ENCODE peak calls at places on chromosomes 12 and 14, in ten cellular contexts. U is NT2/D1, F is A673, T is astrocyte, K is psoas muscle, Y is mucosa of descending colon, B is IMR-90, G is tibial artery, O is fibroblast of lung, P is GM23248. V is an unnamed sample. For H3K4me1 and H3K9me3, the result is how much of the 10 kb centered on the place peaks cover.

GRCh38 chr14:59161571-59162175 is 26.8 kb upstream of the DAAM1 start:
- DNase-seq in U (no peak), F (peak), T (peak), K (no peak), Y (no peak), B (peak), G (peak), O (peak), P (peak), V (no peak)

GRCh38 chr12:7017870-7018349 is 366 bp downstream of the LPCAT3 start:
- DNase-seq in U (peak), F (peak), T (no peak), K (no peak), Y (no peak), B (peak), G (no peak), O (no peak), P (no peak), V (no peak)

GRCh38 chr12:19005257-19005801 is 124.2 kb upstream of the PLEKHA5 start:
- DNase-seq in U (no peak), F (no peak), T (no peak), K (no peak), Y (no peak), B (no peak), G (no peak), O (no peak), P (no peak), V (no peak)

GRCh38 chr12:120368789-120369475 is at the start of gene MSI1:
- DNase-seq in U (no peak), F (no peak), T (no peak), K (no peak), Y (no peak), B (no peak), G (no peak), O (no peak), P (peak), V (no peak)

GRCh38 chr14:86654558-86655184 is 1124.7 kb downstream of the FLRT2 start:
- DNase-seq in U (peak), F (peak), T (no peak), K (no peak), Y (no peak), B (peak), G (peak), O (peak), P (peak), V (no peak)

GRCh38 chr14:102823546-102823945 is 46.3 kb downstream of the TRAF3 start:
- DNase-seq in U (no peak), F (no peak), T (no peak), K (no peak), Y (no peak), B (no peak), G (no peak), O (no peak), P (no peak), V (no peak)

GRCh38 chr12:92170050-92170449 is 24.4 kb upstream of the BTG1 start:
- DNase-seq in U (no peak), F (no peak), T (no peak), K (no peak), Y (no peak), B (no peak), G (no peak), O (no peak), P (no peak), V (no peak)

GRCh38 chr14:79443602-79444001 is 767.7 kb downstream of the DIO2 start:
- DNase-seq in U (no peak), F (no peak), T (peak), K (no peak), Y (no peak), B (peak), G (no peak), O (peak), P (no peak), V (no peak)

GRCh38 chr14:39430762-39431415 is 1.3 kb downstream of the FBXO33 start:
- DNase-seq in U (no peak), F (peak), T (no peak), K (no peak), Y (peak), B (peak), G (no peak), O (peak), P (peak), V (no peak)

GRCh38 chr12:14843425-14843887 is at the start of gene ART4:
- DNase-seq in U (no peak), F (no peak), T (no peak), K (peak), Y (no peak), B (no peak), G (peak), O (no peak), P (no peak), V (no peak)

GRCh38 chr14:102437997-102438922 is 71.3 kb downstream of the ANKRD9 start:
- DNase-seq in U (peak), F (peak), T (peak), K (peak), Y (peak), B (peak), G (peak), O (peak), P (peak), V (peak)

GRCh38 chr14:23722675-23723074 is 86.5 kb downstream of the DHRS2 start:
- DNase-seq in U (no peak), F (no peak), T (no peak), K (no peak), Y (no peak), B (no peak), G (no peak), O (no peak), P (no peak), V (no peak)

GRCh38 chr14:62694075-62694474 is 351.2 kb downstream of the KCNH5 start:
- DNase-seq in U (no peak), F (no peak), T (peak), K (no peak), Y (no peak), B (peak), G (no peak), O (peak), P (no peak), V (no peak)

GRCh38 chr12:30979371-30980259 is 53.1 kb downstream of the TSPAN11 start:
- DNase-seq in U (no peak), F (peak), T (no peak), K (no peak), Y (no peak), B (no peak), G (no peak), O (peak), P (peak), V (no peak)

GRCh38 chr12:43891856-43892574 is 56.1 kb downstream of the TMEM117 start:
- DNase-seq in U (no peak), F (no peak), T (no peak), K (no peak), Y (no peak), B (peak), G (no peak), O (no peak), P (no peak), V (no peak)

GRCh38 chr12:51388066-51388799 is 3.0 kb downstream of the GALNT6 start:
- DNase-seq in U (peak), F (peak), T (peak), K (no peak), Y (no peak), B (peak), G (peak), O (peak), P (peak), V (no peak)

GRCh38 chr12:48775299-48775698 is 13.6 kb downstream of the ADCY6 start:
- DNase-seq in U (no peak), F (no peak), T (no peak), K (no peak), Y (no peak), B (no peak), G (no peak), O (no peak), P (no peak), V (no peak)

GRCh38 chr14:65164068-65164824 is 61.9 kb upstream of the MAX start:
- DNase-seq in U (no peak), F (peak), T (no peak), K (no peak), Y (no peak), B (peak), G (no peak), O (no peak), P (peak), V (no peak)

GRCh38 chr12:117486840-117487659 is 125.6 kb upstream of the NOS1 start:
- DNase-seq in U (no peak), F (no peak), T (peak), K (peak), Y (no peak), B (no peak), G (peak), O (peak), P (peak), V (peak)

GRCh38 chr14:81137316-81137715 is 83.4 kb downstream of the GTF2A1 start:
- DNase-seq in U (no peak), F (peak), T (peak), K (no peak), Y (no peak), B (peak), G (no peak), O (peak), P (peak), V (no peak)

DNA sequence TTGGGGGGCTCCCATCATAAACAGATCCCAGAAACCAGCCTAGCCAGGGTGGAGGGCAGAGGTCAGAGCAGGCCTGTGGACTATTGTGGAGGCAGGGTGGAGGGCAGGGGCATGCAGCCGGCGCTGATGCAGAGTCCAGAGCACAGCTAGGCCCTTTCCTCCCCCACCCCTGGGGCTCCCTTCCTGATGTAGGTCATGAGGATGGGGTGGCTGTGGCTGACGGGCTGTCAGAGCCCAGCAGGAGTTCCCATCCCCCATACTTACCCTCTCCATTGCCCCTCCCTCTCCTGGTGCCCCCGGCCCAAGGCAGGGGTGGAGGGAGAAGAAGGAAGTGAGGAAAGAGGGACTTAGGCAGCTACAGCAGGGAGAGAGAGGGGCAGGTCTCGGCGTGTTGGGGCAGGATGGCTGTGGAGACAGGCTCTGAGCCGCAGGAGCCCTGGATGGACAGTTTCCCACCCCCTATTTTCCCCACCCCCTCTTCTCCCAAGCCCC is 5.7 kb upstream of the ZNF385A start:
- DNase-seq in U (no peak), F (no peak), T (no peak), K (no peak), Y (no peak), B (no peak), G (no peak), O (no peak), P (no peak), V (no peak)
- H3K4me3 ChIP-seq in U (peak), F (peak), T (no peak), K (no peak), Y (no peak), B (no peak), G (no peak), O (no peak), P (no peak), V (no peak)

DNA sequence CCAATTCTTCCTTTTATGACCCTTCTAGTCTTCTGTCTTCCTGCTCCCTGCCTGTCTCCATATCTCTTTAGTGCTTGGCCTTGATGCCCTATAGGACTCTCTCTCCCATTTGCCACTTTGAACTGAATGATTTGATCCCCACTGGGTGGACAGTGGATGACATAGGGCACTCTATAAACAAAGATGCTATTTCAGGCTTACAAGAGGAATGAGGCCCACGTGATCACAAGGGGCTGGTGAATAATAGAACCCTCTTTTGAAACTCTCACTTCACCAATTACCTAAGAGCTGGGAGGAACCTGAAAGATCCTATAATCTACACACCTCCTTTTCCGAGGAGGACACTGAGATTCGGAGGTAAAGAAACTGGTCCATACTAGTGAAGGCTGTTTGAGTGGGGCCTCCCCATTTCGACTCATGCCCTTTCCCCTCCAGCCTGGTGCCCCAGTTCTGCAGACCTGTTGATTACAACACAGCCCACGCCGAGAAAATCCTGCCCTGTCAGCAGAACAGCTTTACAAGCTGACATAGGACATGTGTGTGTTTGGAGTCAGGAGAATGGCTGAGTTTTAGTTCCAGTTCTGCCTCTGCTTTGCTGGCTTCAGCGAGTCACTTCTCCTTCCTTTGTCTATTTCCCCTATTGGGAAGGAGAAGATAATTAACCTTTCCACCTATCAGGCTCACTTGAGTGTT is 400.3 kb downstream of the ZFP36L1 start:
- DNase-seq in U (no peak), F (no peak), T (no peak), K (peak), Y (peak), B (no peak), G (peak), O (no peak), P (no peak), V (no peak)
- H3K4me1 ChIP-seq in U (under half), F (under half), T (under half), K (under half), Y (under half), B (under half), G (half or more), O (under half), P (half or more), V (half or more)

GRCh38 chr14:82533351-82533750 is 999.7 kb upstream of the SEL1L start:
- DNase-seq in U (no peak), F (no peak), T (no peak), K (no peak), Y (no peak), B (no peak), G (no peak), O (no peak), P (no peak), V (no peak)
- H3K9me3 ChIP-seq in U (under half), F (under half), T (under half), K (under half), Y (under half), B (under half), G (under half), O (under half), P (under half), V (under half)

GRCh38 chr12:114687802-114688201 is 3.8 kb upstream of the TBX3 start:
- DNase-seq in U (no peak), F (no peak), T (no peak), K (no peak), Y (no peak), B (no peak), G (no peak), O (no peak), P (no peak), V (no peak)

GRCh38 chr12:114687269-114687605 is 3.3 kb upstream of the TBX3 start:
- DNase-seq in U (no peak), F (no peak), T (no peak), K (no peak), Y (no peak), B (no peak), G (no peak), O (no peak), P (no peak), V (no peak)

GRCh38 chr12:114686421-114687268 is 2.7 kb upstream of the TBX3 start:
- DNase-seq in U (no peak), F (no peak), T (no peak), K (no peak), Y (no peak), B (no peak), G (no peak), O (no peak), P (no peak), V (no peak)

GRCh38 chr12:114689075-114689994 is 5.4 kb upstream of the TBX3 start:
- DNase-seq in U (no peak), F (no peak), T (no peak), K (no peak), Y (no peak), B (no peak), G (no peak), O (no peak), P (no peak), V (no peak)

DNA sequence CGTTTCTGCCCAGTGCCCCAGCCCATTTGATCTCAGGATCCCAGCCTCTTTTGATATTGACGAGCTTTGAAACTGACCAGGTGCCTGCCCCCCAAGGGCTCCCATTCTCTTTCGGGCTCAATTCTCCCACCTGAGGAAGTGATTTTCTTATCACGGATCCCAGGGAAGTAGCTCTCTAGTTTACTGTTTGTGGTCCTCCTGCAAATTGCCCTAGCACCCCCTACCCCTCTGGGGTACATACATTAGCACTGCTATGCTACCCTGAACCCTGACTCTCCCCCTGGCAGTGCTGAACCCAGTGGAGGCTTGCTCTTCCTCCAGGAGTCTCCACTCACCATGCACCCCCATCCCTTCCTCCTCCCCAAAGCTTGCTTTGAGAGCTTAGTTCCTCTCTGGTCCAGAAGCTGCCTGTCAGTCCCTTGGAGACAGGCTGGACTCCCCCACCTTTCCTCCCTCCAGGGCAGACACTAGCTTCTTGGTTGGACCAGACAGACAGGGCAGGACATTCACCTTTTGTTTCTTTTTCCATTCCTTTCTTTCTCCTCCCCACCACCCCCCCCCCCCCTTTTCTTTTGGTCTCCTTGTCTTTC is 4.4 kb upstream of the TBX3 start:
- DNase-seq in U (no peak), F (no peak), T (no peak), K (no peak), Y (no peak), B (no peak), G (no peak), O (no peak), P (no peak), V (no peak)
- H3K4me3 ChIP-seq in U (no peak), F (no peak), T (no peak), K (no peak), Y (no peak), B (no peak), G (no peak), O (peak), P (no peak), V (no peak)

DNA sequence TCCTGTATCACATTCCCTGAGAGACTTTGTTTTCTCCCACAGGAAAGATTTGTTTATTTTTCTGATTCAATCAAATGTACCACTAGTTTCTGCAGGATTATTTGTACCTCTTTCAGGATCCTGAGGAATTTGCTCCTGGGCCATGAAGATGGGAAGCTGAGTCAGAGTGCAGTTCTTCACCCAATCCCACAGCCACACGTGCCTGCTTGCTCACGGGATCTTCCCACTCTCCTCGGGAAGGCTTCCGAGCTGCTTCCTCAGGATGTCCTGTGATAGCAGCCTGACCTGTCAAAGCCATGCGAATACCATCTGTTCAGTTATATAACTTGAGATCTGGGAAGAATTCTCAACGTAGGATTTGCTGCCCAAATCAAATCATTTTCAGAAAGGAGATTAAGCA is 41.8 kb upstream of the HIF1A start:
- DNase-seq in U (no peak), F (no peak), T (peak), K (no peak), Y (no peak), B (peak), G (peak), O (peak), P (peak), V (no peak)
- H3K4me1 ChIP-seq in U (under half), F (under half), T (under half), K (under half), Y (under half), B (under half), G (under half), O (under half), P (under half), V (under half)

DNA sequence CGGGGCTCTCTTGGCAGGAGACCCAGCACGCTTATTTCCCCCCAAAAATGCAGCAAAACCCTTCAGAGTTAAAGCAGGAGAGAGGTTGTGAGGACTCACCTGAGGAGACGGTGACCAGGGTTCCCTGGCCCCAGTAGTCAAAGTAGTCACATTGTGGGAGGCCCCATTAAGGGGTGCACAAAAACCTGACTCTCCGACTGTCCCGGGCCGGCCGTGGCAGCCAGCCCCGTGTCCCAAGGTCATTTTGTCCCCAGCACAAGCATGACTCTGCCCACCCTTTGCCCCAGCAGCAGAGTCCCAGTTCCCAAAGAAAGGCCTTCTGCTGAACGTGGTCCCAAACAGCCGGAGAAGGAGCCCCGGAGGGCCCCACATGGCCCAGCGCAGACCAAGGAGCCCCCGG is 337.7 kb downstream of the TMEM121 start:
- DNase-seq in U (no peak), F (no peak), T (no peak), K (no peak), Y (no peak), B (no peak), G (peak), O (no peak), P (no peak), V (no peak)
- H3K9me3 ChIP-seq in U (under half), F (under half), T (under half), K (under half), Y (under half), B (half or more), G (under half), O (under half), P (under half), V (under half)

GRCh38 chr12:24201258-24201970 is 251.9 kb upstream of the SOX5 start:
- DNase-seq in U (no peak), F (no peak), T (peak), K (no peak), Y (no peak), B (no peak), G (no peak), O (peak), P (no peak), V (no peak)
- H3K4me3 ChIP-seq in U (no peak), F (no peak), T (no peak), K (no peak), Y (no peak), B (no peak), G (no peak), O (no peak), P (no peak), V (no peak)

GRCh38 chr14:76760331-76761197 is 704 bp upstream of the VASH1 start:
- DNase-seq in U (no peak), F (no peak), T (no peak), K (no peak), Y (no peak), B (no peak), G (no peak), O (no peak), P (no peak), V (no peak)
- H3K4me1 ChIP-seq in U (under half), F (under half), T (under half), K (under half), Y (under half), B (under half), G (under half), O (under half), P (under half), V (under half)

GRCh38 chr12:60123443-60124000 is 527.7 kb downstream of the SLC16A7 start:
- DNase-seq in U (no peak), F (no peak), T (peak), K (no peak), Y (no peak), B (peak), G (no peak), O (peak), P (peak), V (no peak)

DNA sequence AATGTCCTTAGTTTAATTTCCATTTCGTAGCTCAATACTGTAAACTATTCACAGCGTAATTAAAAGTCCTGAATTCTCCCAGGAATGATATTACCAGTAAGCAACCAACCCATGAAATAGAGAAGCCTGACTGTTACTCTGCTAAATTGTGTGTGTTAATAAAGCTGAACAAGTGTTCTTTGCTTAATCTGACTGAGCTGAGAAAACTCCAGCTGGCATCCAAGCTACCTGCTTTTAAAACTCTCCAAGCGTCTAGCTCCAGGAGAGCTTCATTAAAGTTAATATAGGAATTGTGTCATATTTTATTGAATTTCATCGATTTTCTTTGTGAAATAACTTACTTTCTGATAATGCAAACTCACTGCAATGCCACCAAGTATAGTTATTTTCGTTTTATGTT is 524.4 kb downstream of the SLC16A7 start:
- DNase-seq in U (no peak), F (no peak), T (no peak), K (no peak), Y (no peak), B (no peak), G (no peak), O (no peak), P (no peak), V (no peak)
- H3K9me3 ChIP-seq in U (under half), F (under half), T (under half), K (under half), Y (under half), B (under half), G (under half), O (under half), P (under half), V (under half)